ENCODE peak calls at places on chromosomes 5 and 9, in seven cellular contexts. One of them, this sample, is unnamed.
A peak's percentile ranks its signal among the peaks of the same experiment; 100 is the strongest.

GRCh38 chr9:111148390-111148993 is 110.2 kb upstream of the LPAR1 start:
- DNase-seq in body of pancreas: no peak
- DNase-seq in right lobe of liver: no peak
- DNase-seq in psoas muscle: no peak
- DNase-seq in mammary epithelial cell: peak; percentile 11
- DNase-seq in pancreas: no peak
- DNase-seq in CD8-positive, alpha-beta T cell: no peak
- DNase-seq in this sample: no peak

GRCh38 chr5:149254506-149254905 is 17.2 kb upstream of the AFAP1L1 start:
- DNase-seq in body of pancreas: no peak
- DNase-seq in right lobe of liver: no peak
- DNase-seq in psoas muscle: no peak
- DNase-seq in mammary epithelial cell: no peak
- DNase-seq in pancreas: no peak
- DNase-seq in CD8-positive, alpha-beta T cell: no peak
- DNase-seq in this sample: no peak

GRCh38 chr9:19583890-19584289 is 175.1 kb downstream of the ACER2 start:
- DNase-seq in body of pancreas: no peak
- DNase-seq in right lobe of liver: no peak
- DNase-seq in psoas muscle: no peak
- DNase-seq in mammary epithelial cell: no peak
- DNase-seq in pancreas: no peak
- DNase-seq in CD8-positive, alpha-beta T cell: no peak
- DNase-seq in this sample: no peak

GRCh38 chr5:52876456-52876855 is 88.7 kb downstream of the ITGA1 start:
- DNase-seq in body of pancreas: no peak
- DNase-seq in right lobe of liver: no peak
- DNase-seq in psoas muscle: no peak
- DNase-seq in mammary epithelial cell: no peak
- DNase-seq in pancreas: no peak
- DNase-seq in CD8-positive, alpha-beta T cell: no peak
- DNase-seq in this sample: no peak

GRCh38 chr5:29040404-29040803 is 2002.0 kb upstream of the CDH9 start:
- DNase-seq in body of pancreas: no peak
- DNase-seq in right lobe of liver: no peak
- DNase-seq in psoas muscle: no peak
- DNase-seq in mammary epithelial cell: no peak
- DNase-seq in pancreas: no peak
- DNase-seq in CD8-positive, alpha-beta T cell: no peak
- DNase-seq in this sample: no peak

GRCh38 chr5:173513521-173513991 is 102.9 kb downstream of the BOD1 start:
- DNase-seq in body of pancreas: no peak
- DNase-seq in right lobe of liver: no peak
- DNase-seq in psoas muscle: no peak
- DNase-seq in mammary epithelial cell: no peak
- DNase-seq in pancreas: no peak
- DNase-seq in CD8-positive, alpha-beta T cell: no peak
- DNase-seq in this sample: no peak

GRCh38 chr9:126450537-126451205 is 124.0 kb downstream of the MVB12B start:
- DNase-seq in body of pancreas: no peak
- DNase-seq in right lobe of liver: no peak
- DNase-seq in psoas muscle: no peak
- DNase-seq in mammary epithelial cell: no peak
- DNase-seq in pancreas: no peak
- DNase-seq in CD8-positive, alpha-beta T cell: no peak
- DNase-seq in this sample: no peak

GRCh38 chr9:136728080-136728547 is 14.6 kb downstream of the LCN10 start:
- DNase-seq in body of pancreas: peak; percentile 89
- DNase-seq in right lobe of liver: peak; percentile 91
- DNase-seq in psoas muscle: peak; percentile 93
- DNase-seq in mammary epithelial cell: peak; percentile 80
- DNase-seq in pancreas: peak; percentile 96
- DNase-seq in CD8-positive, alpha-beta T cell: peak; percentile 89
- DNase-seq in this sample: peak; percentile 54

GRCh38 chr5:170691623-170692022 is 91.9 kb upstream of the GABRP start:
- DNase-seq in body of pancreas: no peak
- DNase-seq in right lobe of liver: no peak
- DNase-seq in psoas muscle: no peak
- DNase-seq in mammary epithelial cell: no peak
- DNase-seq in pancreas: no peak
- DNase-seq in CD8-positive, alpha-beta T cell: no peak
- DNase-seq in this sample: no peak

GRCh38 chr9:131045300-131046092 is 36.5 kb downstream of the LAMC3 start:
- DNase-seq in body of pancreas: no peak
- DNase-seq in right lobe of liver: no peak
- DNase-seq in psoas muscle: no peak
- DNase-seq in mammary epithelial cell: no peak
- DNase-seq in pancreas: no peak
- DNase-seq in CD8-positive, alpha-beta T cell: no peak
- DNase-seq in this sample: no peak

GRCh38 chr9:16884952-16885513 is 14.6 kb upstream of the BNC2 start:
- DNase-seq in body of pancreas: no peak
- DNase-seq in right lobe of liver: no peak
- DNase-seq in psoas muscle: no peak
- DNase-seq in mammary epithelial cell: no peak
- DNase-seq in pancreas: no peak
- DNase-seq in CD8-positive, alpha-beta T cell: no peak
- DNase-seq in this sample: no peak

GRCh38 chr5:38500861-38501260 is 55.6 kb downstream of the LIFR start:
- DNase-seq in body of pancreas: no peak
- DNase-seq in right lobe of liver: no peak
- DNase-seq in psoas muscle: no peak
- DNase-seq in mammary epithelial cell: peak; percentile 19
- DNase-seq in pancreas: no peak
- DNase-seq in CD8-positive, alpha-beta T cell: no peak
- DNase-seq in this sample: no peak

GRCh38 chr9:16119261-16119660 is 566.4 kb downstream of the CCDC171 start:
- DNase-seq in body of pancreas: no peak
- DNase-seq in right lobe of liver: no peak
- DNase-seq in psoas muscle: no peak
- DNase-seq in mammary epithelial cell: no peak
- DNase-seq in pancreas: no peak
- DNase-seq in CD8-positive, alpha-beta T cell: no peak
- DNase-seq in this sample: no peak

GRCh38 chr5:54361683-54362411 is 51.5 kb upstream of the ARL15 start:
- DNase-seq in body of pancreas: peak; percentile 66
- DNase-seq in right lobe of liver: no peak
- DNase-seq in psoas muscle: no peak
- DNase-seq in mammary epithelial cell: no peak
- DNase-seq in pancreas: no peak
- DNase-seq in CD8-positive, alpha-beta T cell: no peak
- DNase-seq in this sample: no peak

GRCh38 chr9:84759300-84759750 is 89.8 kb downstream of the NTRK2 start:
- DNase-seq in body of pancreas: no peak
- DNase-seq in right lobe of liver: no peak
- DNase-seq in psoas muscle: no peak
- DNase-seq in mammary epithelial cell: peak; percentile 97
- DNase-seq in pancreas: no peak
- DNase-seq in CD8-positive, alpha-beta T cell: no peak
- DNase-seq in this sample: no peak

GRCh38 chr5:143106175-143106574 is 297.3 kb downstream of the NR3C1 start:
- DNase-seq in body of pancreas: peak; percentile 81
- DNase-seq in right lobe of liver: peak; percentile 63
- DNase-seq in psoas muscle: peak; percentile 13
- DNase-seq in mammary epithelial cell: peak; percentile 53
- DNase-seq in pancreas: peak; percentile 56
- DNase-seq in CD8-positive, alpha-beta T cell: no peak
- DNase-seq in this sample: no peak

GRCh38 chr9:110472111-110472510 is 107.4 kb downstream of the SVEP1 start:
- DNase-seq in body of pancreas: no peak
- DNase-seq in right lobe of liver: no peak
- DNase-seq in psoas muscle: no peak
- DNase-seq in mammary epithelial cell: no peak
- DNase-seq in pancreas: no peak
- DNase-seq in CD8-positive, alpha-beta T cell: no peak
- DNase-seq in this sample: no peak

GRCh38 chr5:17317499-17317898 is 100.1 kb downstream of the BASP1 start:
- DNase-seq in body of pancreas: no peak
- DNase-seq in right lobe of liver: no peak
- DNase-seq in psoas muscle: no peak
- DNase-seq in mammary epithelial cell: no peak
- DNase-seq in pancreas: no peak
- DNase-seq in CD8-positive, alpha-beta T cell: no peak
- DNase-seq in this sample: no peak

GRCh38 chr5:14824490-14824889 is 47.1 kb downstream of the ANKH start:
- DNase-seq in body of pancreas: no peak
- DNase-seq in right lobe of liver: no peak
- DNase-seq in psoas muscle: peak; percentile 18
- DNase-seq in mammary epithelial cell: no peak
- DNase-seq in pancreas: no peak
- DNase-seq in CD8-positive, alpha-beta T cell: no peak
- DNase-seq in this sample: no peak

GRCh38 chr5:180330810-180331646 is 22.1 kb downstream of the GFPT2 start:
- DNase-seq in body of pancreas: peak; percentile 56
- DNase-seq in right lobe of liver: no peak
- DNase-seq in psoas muscle: peak; percentile 76
- DNase-seq in mammary epithelial cell: peak; percentile 53
- DNase-seq in pancreas: no peak
- DNase-seq in CD8-positive, alpha-beta T cell: no peak
- DNase-seq in this sample: no peak

GRCh38 chr9:132488611-132489010 is 78.6 kb downstream of the CFAP77 start:
- DNase-seq in body of pancreas: no peak
- DNase-seq in right lobe of liver: no peak
- DNase-seq in psoas muscle: no peak
- DNase-seq in mammary epithelial cell: no peak
- DNase-seq in pancreas: no peak
- DNase-seq in CD8-positive, alpha-beta T cell: no peak
- DNase-seq in this sample: no peak

GRCh38 chr9:94250456-94250855 is 8.6 kb upstream of the ZNF169 start:
- DNase-seq in body of pancreas: no peak
- DNase-seq in right lobe of liver: no peak
- DNase-seq in psoas muscle: no peak
- DNase-seq in mammary epithelial cell: peak; percentile 17
- DNase-seq in pancreas: no peak
- DNase-seq in CD8-positive, alpha-beta T cell: peak; percentile 9
- DNase-seq in this sample: no peak

GRCh38 chr5:152688561-152689274 is 283.6 kb upstream of the NMUR2 start:
- DNase-seq in body of pancreas: peak; percentile 8
- DNase-seq in right lobe of liver: no peak
- DNase-seq in psoas muscle: no peak
- DNase-seq in mammary epithelial cell: peak; percentile 92
- DNase-seq in pancreas: no peak
- DNase-seq in CD8-positive, alpha-beta T cell: no peak
- DNase-seq in this sample: peak; percentile 27

GRCh38 chr5:160030631-160031377 is 21.9 kb downstream of the TTC1 start:
- DNase-seq in body of pancreas: no peak
- DNase-seq in right lobe of liver: no peak
- DNase-seq in psoas muscle: no peak
- DNase-seq in mammary epithelial cell: no peak
- DNase-seq in pancreas: no peak
- DNase-seq in CD8-positive, alpha-beta T cell: no peak
- DNase-seq in this sample: no peak

GRCh38 chr9:96459268-96460007 is 9.5 kb downstream of the HABP4 start:
- DNase-seq in body of pancreas: no peak
- DNase-seq in right lobe of liver: no peak
- DNase-seq in psoas muscle: no peak
- DNase-seq in mammary epithelial cell: no peak
- DNase-seq in pancreas: no peak
- DNase-seq in CD8-positive, alpha-beta T cell: no peak
- DNase-seq in this sample: no peak

GRCh38 chr5:163458778-163459405 is 1.0 kb downstream of the NUDCD2 start:
- DNase-seq in body of pancreas: no peak
- DNase-seq in right lobe of liver: no peak
- DNase-seq in psoas muscle: no peak
- DNase-seq in mammary epithelial cell: peak; percentile 7
- DNase-seq in pancreas: no peak
- DNase-seq in CD8-positive, alpha-beta T cell: no peak
- DNase-seq in this sample: no peak

GRCh38 chr5:163463063-163463435 is 2.6 kb downstream of the HMMR start:
- DNase-seq in body of pancreas: no peak
- DNase-seq in right lobe of liver: no peak
- DNase-seq in psoas muscle: no peak
- DNase-seq in mammary epithelial cell: no peak
- DNase-seq in pancreas: no peak
- DNase-seq in CD8-positive, alpha-beta T cell: no peak
- DNase-seq in this sample: no peak

GRCh38 chr5:163459465-163459887 is 426 bp downstream of the NUDCD2 start:
- DNase-seq in body of pancreas: no peak
- DNase-seq in right lobe of liver: no peak
- DNase-seq in psoas muscle: no peak
- DNase-seq in mammary epithelial cell: no peak
- DNase-seq in pancreas: no peak
- DNase-seq in CD8-positive, alpha-beta T cell: no peak
- DNase-seq in this sample: no peak

GRCh38 chr5:163460562-163461176 is at the start of gene HMMR:
- DNase-seq in body of pancreas: no peak
- DNase-seq in right lobe of liver: no peak
- DNase-seq in psoas muscle: no peak
- DNase-seq in mammary epithelial cell: no peak
- DNase-seq in pancreas: peak; percentile 21
- DNase-seq in CD8-positive, alpha-beta T cell: no peak
- DNase-seq in this sample: peak; percentile 63

GRCh38 chr5:163459888-163460561 is at the start of gene NUDCD2:
- DNase-seq in body of pancreas: peak; percentile 96
- DNase-seq in right lobe of liver: peak; percentile 97
- DNase-seq in psoas muscle: peak; percentile 96
- DNase-seq in mammary epithelial cell: peak; percentile 98
- DNase-seq in pancreas: peak; percentile 99
- DNase-seq in CD8-positive, alpha-beta T cell: peak; percentile 94
- DNase-seq in this sample: peak; percentile 89
- TF ChIP-seq CTCF in body of pancreas: no peak
- TF ChIP-seq CTCF in right lobe of liver: peak; percentile 35
- TF ChIP-seq CTCF in psoas muscle: peak; percentile 28
- TF ChIP-seq CTCF in mammary epithelial cell: peak; percentile 34
- TF ChIP-seq CTCF in pancreas: no peak
- TF ChIP-seq CTCF in CD8-positive, alpha-beta T cell: no peak
- TF ChIP-seq CTCF in this sample: no peak

GRCh38 chr5:124276166-124276565 is 470.3 kb downstream of the ZNF608 start:
- DNase-seq in body of pancreas: no peak
- DNase-seq in right lobe of liver: no peak
- DNase-seq in psoas muscle: no peak
- DNase-seq in mammary epithelial cell: no peak
- DNase-seq in pancreas: no peak
- DNase-seq in CD8-positive, alpha-beta T cell: no peak
- DNase-seq in this sample: no peak
- H3K36me3 ChIP-seq in body of pancreas: no peaks in the 10 kb centered on the region
- H3K36me3 ChIP-seq in right lobe of liver: no peaks in the 10 kb centered on the region
- H3K36me3 ChIP-seq in psoas muscle: no peaks in the 10 kb centered on the region
- H3K36me3 ChIP-seq in mammary epithelial cell: no peaks in the 10 kb centered on the region
- H3K36me3 ChIP-seq in pancreas: no peaks in the 10 kb centered on the region
- H3K36me3 ChIP-seq in CD8-positive, alpha-beta T cell: no peaks in the 10 kb centered on the region
- H3K36me3 ChIP-seq in this sample: no peaks in the 10 kb centered on the region

GRCh38 chr9:113649054-113649453 is 185.5 kb downstream of the RGS3 start:
- DNase-seq in body of pancreas: peak; percentile 31
- DNase-seq in right lobe of liver: no peak
- DNase-seq in psoas muscle: peak; percentile 35
- DNase-seq in mammary epithelial cell: no peak
- DNase-seq in pancreas: peak; percentile 61
- DNase-seq in CD8-positive, alpha-beta T cell: no peak
- DNase-seq in this sample: no peak
- TF ChIP-seq CTCF in body of pancreas: no peak
- TF ChIP-seq CTCF in right lobe of liver: no peak
- TF ChIP-seq CTCF in psoas muscle: no peak
- TF ChIP-seq CTCF in mammary epithelial cell: no peak
- TF ChIP-seq CTCF in pancreas: no peak
- TF ChIP-seq CTCF in CD8-positive, alpha-beta T cell: no peak
- TF ChIP-seq CTCF in this sample: no peak

DNA sequence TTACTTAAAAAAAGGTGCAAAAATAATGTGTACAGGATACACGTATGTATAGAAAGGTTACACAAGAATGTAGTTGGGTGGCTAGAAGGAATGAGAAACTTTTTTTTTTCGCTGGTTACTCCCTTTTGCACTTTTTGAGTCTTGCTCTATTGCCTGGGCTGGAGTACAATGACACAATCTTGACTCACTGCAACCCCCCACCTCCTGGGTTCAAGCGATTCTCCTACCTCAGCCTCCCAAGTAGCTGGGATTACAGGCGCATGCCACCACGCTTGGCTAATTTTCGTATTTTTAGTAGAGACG is 15.8 kb downstream of the FBXW11 start:
- DNase-seq in body of pancreas: no peak
- DNase-seq in right lobe of liver: no peak
- DNase-seq in psoas muscle: no peak
- DNase-seq in mammary epithelial cell: no peak
- DNase-seq in pancreas: no peak
- DNase-seq in CD8-positive, alpha-beta T cell: no peak
- DNase-seq in this sample: no peak
- H3K36me3 ChIP-seq in body of pancreas: peaks cover 2% of the 10 kb centered on the region
- H3K36me3 ChIP-seq in right lobe of liver: no peaks in the 10 kb centered on the region
- H3K36me3 ChIP-seq in psoas muscle: no peaks in the 10 kb centered on the region
- H3K36me3 ChIP-seq in mammary epithelial cell: peaks cover 7% of the 10 kb centered on the region
- H3K36me3 ChIP-seq in pancreas: no peaks in the 10 kb centered on the region
- H3K36me3 ChIP-seq in CD8-positive, alpha-beta T cell: no peaks in the 10 kb centered on the region
- H3K36me3 ChIP-seq in this sample: peaks cover 5% of the 10 kb centered on the region

This sample was measured in ascending aorta.